ENCODE peak calls at places on chromosomes 6 and 20, in ten cellular contexts. One of them, this sample, is unnamed.

GRCh38 chr20:48866936-48867335 is 39.1 kb upstream of the PREX1 start:
- DNase-seq in Calu3: no peak
- DNase-seq in endothelial cell of umbilical vein: no peak
- DNase-seq in psoas muscle: no peak
- DNase-seq in tibial artery: no peak
- DNase-seq in pancreas: no peak
- DNase-seq in vagina: no peak
- DNase-seq in HepG2: no peak
- DNase-seq in GM10248: no peak
- DNase-seq in HFF-Myc: no peak
- DNase-seq in this sample: no peak

GRCh38 chr6:141484726-141485125 is 648.0 kb upstream of the GJE1 start:
- DNase-seq in psoas muscle: no peak
- DNase-seq in pancreas: no peak
- DNase-seq in vagina: no peak
- DNase-seq in GM10248: peak; percentile 22
- DNase-seq in endothelial cell of umbilical vein: no peak
- DNase-seq in HFF-Myc: no peak
- DNase-seq in tibial artery: no peak
- DNase-seq in Calu3: no peak
- DNase-seq in HepG2: peak; percentile 12
- DNase-seq in this sample: no peak

GRCh38 chr6:28776269-28777146 is 147.3 kb downstream of the TRIM27 start:
- DNase-seq in vagina: no peak
- DNase-seq in GM10248: no peak
- DNase-seq in psoas muscle: no peak
- DNase-seq in pancreas: no peak
- DNase-seq in HFF-Myc: no peak
- DNase-seq in endothelial cell of umbilical vein: no peak
- DNase-seq in Calu3: no peak
- DNase-seq in tibial artery: no peak
- DNase-seq in HepG2: no peak
- DNase-seq in this sample: no peak

GRCh38 chr6:5930968-5931367 is 75.8 kb downstream of the NRN1 start:
- DNase-seq in GM10248: no peak
- DNase-seq in tibial artery: no peak
- DNase-seq in pancreas: no peak
- DNase-seq in endothelial cell of umbilical vein: no peak
- DNase-seq in HepG2: no peak
- DNase-seq in Calu3: no peak
- DNase-seq in vagina: no peak
- DNase-seq in psoas muscle: no peak
- DNase-seq in HFF-Myc: no peak
- DNase-seq in this sample: no peak

GRCh38 chr6:122947355-122947754 is 48.7 kb upstream of the CLVS2 start:
- DNase-seq in HepG2: no peak
- DNase-seq in vagina: no peak
- DNase-seq in psoas muscle: no peak
- DNase-seq in pancreas: no peak
- DNase-seq in HFF-Myc: no peak
- DNase-seq in endothelial cell of umbilical vein: peak; percentile 2
- DNase-seq in GM10248: peak; percentile 10
- DNase-seq in tibial artery: no peak
- DNase-seq in Calu3: peak; percentile 43
- DNase-seq in this sample: no peak

GRCh38 chr6:141562181-141562800 is 570.4 kb upstream of the GJE1 start:
- DNase-seq in Calu3: peak; percentile 21
- DNase-seq in vagina: no peak
- DNase-seq in HFF-Myc: no peak
- DNase-seq in GM10248: no peak
- DNase-seq in HepG2: no peak
- DNase-seq in psoas muscle: peak; percentile 55
- DNase-seq in tibial artery: no peak
- DNase-seq in endothelial cell of umbilical vein: peak; percentile 75
- DNase-seq in pancreas: no peak
- DNase-seq in this sample: no peak

GRCh38 chr6:135176464-135176863 is 4.6 kb upstream of the MYB start:
- DNase-seq in pancreas: no peak
- DNase-seq in tibial artery: no peak
- DNase-seq in HFF-Myc: no peak
- DNase-seq in Calu3: no peak
- DNase-seq in psoas muscle: no peak
- DNase-seq in endothelial cell of umbilical vein: no peak
- DNase-seq in vagina: no peak
- DNase-seq in HepG2: no peak
- DNase-seq in GM10248: no peak
- DNase-seq in this sample: no peak

GRCh38 chr20:63230800-63231268 is 4.9 kb upstream of the BIRC7 start:
- DNase-seq in Calu3: no peak
- DNase-seq in GM10248: no peak
- DNase-seq in psoas muscle: peak; percentile 65
- DNase-seq in HFF-Myc: no peak
- DNase-seq in vagina: no peak
- DNase-seq in HepG2: peak; percentile 79
- DNase-seq in pancreas: peak; percentile 87
- DNase-seq in tibial artery: peak; percentile 47
- DNase-seq in endothelial cell of umbilical vein: peak; percentile 54
- DNase-seq in this sample: no peak

GRCh38 chr20:58133020-58133419 is 95.4 kb downstream of the ANKRD60 start:
- DNase-seq in psoas muscle: no peak
- DNase-seq in HepG2: no peak
- DNase-seq in tibial artery: no peak
- DNase-seq in endothelial cell of umbilical vein: no peak
- DNase-seq in pancreas: no peak
- DNase-seq in HFF-Myc: no peak
- DNase-seq in GM10248: no peak
- DNase-seq in Calu3: no peak
- DNase-seq in vagina: peak; percentile 58
- DNase-seq in this sample: no peak

GRCh38 chr20:17505664-17506517 is 25.3 kb downstream of the BFSP1 start:
- DNase-seq in GM10248: no peak
- DNase-seq in vagina: no peak
- DNase-seq in pancreas: peak; percentile 62
- DNase-seq in tibial artery: no peak
- DNase-seq in Calu3: no peak
- DNase-seq in HFF-Myc: no peak
- DNase-seq in endothelial cell of umbilical vein: no peak
- DNase-seq in psoas muscle: no peak
- DNase-seq in HepG2: peak; percentile 21
- DNase-seq in this sample: no peak

GRCh38 chr20:38460040-38460623 is 12.5 kb upstream of the RALGAPB start:
- DNase-seq in HepG2: peak; percentile 92
- DNase-seq in psoas muscle: no peak
- DNase-seq in tibial artery: no peak
- DNase-seq in endothelial cell of umbilical vein: peak; percentile 87
- DNase-seq in pancreas: no peak
- DNase-seq in GM10248: no peak
- DNase-seq in vagina: no peak
- DNase-seq in Calu3: peak; percentile 85
- DNase-seq in HFF-Myc: peak; percentile 82
- DNase-seq in this sample: no peak

GRCh38 chr20:3707508-3707899 is 4.9 kb downstream of the SIGLEC1 start:
- DNase-seq in Calu3: no peak
- DNase-seq in pancreas: no peak
- DNase-seq in psoas muscle: peak; percentile 6
- DNase-seq in endothelial cell of umbilical vein: no peak
- DNase-seq in GM10248: no peak
- DNase-seq in vagina: no peak
- DNase-seq in HepG2: no peak
- DNase-seq in tibial artery: no peak
- DNase-seq in HFF-Myc: no peak
- DNase-seq in this sample: no peak

GRCh38 chr6:18823782-18824386 is 436.7 kb downstream of the RNF144B start:
- DNase-seq in endothelial cell of umbilical vein: peak; percentile 7
- DNase-seq in HFF-Myc: peak; percentile 14
- DNase-seq in GM10248: no peak
- DNase-seq in psoas muscle: no peak
- DNase-seq in pancreas: no peak
- DNase-seq in HepG2: peak; percentile 33
- DNase-seq in vagina: no peak
- DNase-seq in tibial artery: no peak
- DNase-seq in Calu3: peak; percentile 16
- DNase-seq in this sample: no peak

GRCh38 chr6:139250296-139251274 is 41.2 kb downstream of the TXLNB start:
- DNase-seq in endothelial cell of umbilical vein: peak; percentile 60
- DNase-seq in vagina: no peak
- DNase-seq in Calu3: peak; percentile 49
- DNase-seq in tibial artery: peak; percentile 60
- DNase-seq in HFF-Myc: peak; percentile 21
- DNase-seq in psoas muscle: peak; percentile 67
- DNase-seq in HepG2: peak; percentile 58
- DNase-seq in pancreas: no peak
- DNase-seq in GM10248: peak; percentile 69
- DNase-seq in this sample: peak; percentile 32

GRCh38 chr6:121260651-121261102 is 73.6 kb downstream of the TBC1D32 start:
- DNase-seq in HFF-Myc: no peak
- DNase-seq in vagina: no peak
- DNase-seq in HepG2: no peak
- DNase-seq in psoas muscle: peak; percentile 65
- DNase-seq in endothelial cell of umbilical vein: peak; percentile 26
- DNase-seq in GM10248: no peak
- DNase-seq in tibial artery: no peak
- DNase-seq in pancreas: no peak
- DNase-seq in Calu3: no peak
- DNase-seq in this sample: no peak

GRCh38 chr6:122803056-122803695 is 14.1 kb downstream of the SMPDL3A start:
- DNase-seq in psoas muscle: no peak
- DNase-seq in HFF-Myc: no peak
- DNase-seq in vagina: no peak
- DNase-seq in pancreas: no peak
- DNase-seq in endothelial cell of umbilical vein: no peak
- DNase-seq in HepG2: no peak
- DNase-seq in Calu3: no peak
- DNase-seq in tibial artery: no peak
- DNase-seq in GM10248: no peak
- DNase-seq in this sample: no peak

GRCh38 chr6:15663057-15663638 is 320 bp upstream of the DTNBP1 start:
- DNase-seq in tibial artery: peak; percentile 80
- DNase-seq in psoas muscle: no peak
- DNase-seq in HepG2: no peak
- DNase-seq in vagina: no peak
- DNase-seq in GM10248: peak; percentile 92
- DNase-seq in endothelial cell of umbilical vein: peak; percentile 79
- DNase-seq in HFF-Myc: peak; percentile 7
- DNase-seq in pancreas: no peak
- DNase-seq in Calu3: peak; percentile 82
- DNase-seq in this sample: no peak

GRCh38 chr6:157821342-157822033 is 1.6 kb upstream of the SNX9 start:
- DNase-seq in vagina: no peak
- DNase-seq in tibial artery: no peak
- DNase-seq in endothelial cell of umbilical vein: peak; percentile 31
- DNase-seq in GM10248: no peak
- DNase-seq in pancreas: no peak
- DNase-seq in psoas muscle: no peak
- DNase-seq in HFF-Myc: no peak
- DNase-seq in HepG2: no peak
- DNase-seq in Calu3: no peak
- DNase-seq in this sample: no peak

GRCh38 chr6:157825243-157825904 is 2.3 kb downstream of the SNX9 start:
- DNase-seq in GM10248: no peak
- DNase-seq in HepG2: peak; percentile 28
- DNase-seq in vagina: no peak
- DNase-seq in pancreas: no peak
- DNase-seq in HFF-Myc: no peak
- DNase-seq in Calu3: no peak
- DNase-seq in tibial artery: no peak
- DNase-seq in endothelial cell of umbilical vein: peak; percentile 95
- DNase-seq in psoas muscle: no peak
- DNase-seq in this sample: no peak

GRCh38 chr6:157822221-157823000 is 635 bp upstream of the SNX9 start:
- DNase-seq in pancreas: peak; percentile 76
- DNase-seq in HepG2: no peak
- DNase-seq in tibial artery: no peak
- DNase-seq in GM10248: no peak
- DNase-seq in Calu3: no peak
- DNase-seq in vagina: peak; percentile 85
- DNase-seq in psoas muscle: peak; percentile 68
- DNase-seq in HFF-Myc: no peak
- DNase-seq in endothelial cell of umbilical vein: peak; percentile 24
- DNase-seq in this sample: no peak

GRCh38 chr6:157823001-157823522 is at the start of gene SNX9:
- DNase-seq in vagina: peak; percentile 54
- DNase-seq in psoas muscle: peak; percentile 91
- DNase-seq in tibial artery: peak; percentile 76
- DNase-seq in GM10248: peak; percentile 74
- DNase-seq in Calu3: peak; percentile 69
- DNase-seq in HepG2: peak; percentile 54
- DNase-seq in endothelial cell of umbilical vein: peak; percentile 65
- DNase-seq in HFF-Myc: no peak
- DNase-seq in pancreas: peak; percentile 91
- DNase-seq in this sample: peak; percentile 70

GRCh38 chr6:157823523-157824370 is 701 bp downstream of the SNX9 start:
- DNase-seq in vagina: peak; percentile 88
- DNase-seq in HepG2: peak; percentile 67
- DNase-seq in GM10248: peak; percentile 67
- DNase-seq in psoas muscle: peak; percentile 66
- DNase-seq in tibial artery: peak; percentile 67
- DNase-seq in endothelial cell of umbilical vein: peak; percentile 92
- DNase-seq in pancreas: peak; percentile 78
- DNase-seq in HFF-Myc: no peak
- DNase-seq in Calu3: peak; percentile 20
- DNase-seq in this sample: peak; percentile 68
- TF ChIP-seq CTCF in vagina: no peak
- TF ChIP-seq CTCF in HepG2: no peak
- TF ChIP-seq CTCF in GM10248: no peak
- TF ChIP-seq CTCF in psoas muscle: peak; percentile 22
- TF ChIP-seq CTCF in tibial artery: no peak
- TF ChIP-seq CTCF in endothelial cell of umbilical vein: no peak
- TF ChIP-seq CTCF in pancreas: no peak
- TF ChIP-seq CTCF in HFF-Myc: no peak
- TF ChIP-seq CTCF in Calu3: no peak
- TF ChIP-seq CTCF in this sample: no peak

GRCh38 chr6:167945937-167946485 is 51.5 kb upstream of the KIF25 start:
- DNase-seq in HFF-Myc: no peak
- DNase-seq in endothelial cell of umbilical vein: no peak
- DNase-seq in psoas muscle: no peak
- DNase-seq in vagina: no peak
- DNase-seq in tibial artery: no peak
- DNase-seq in Calu3: no peak
- DNase-seq in HepG2: no peak
- DNase-seq in pancreas: no peak
- DNase-seq in GM10248: no peak
- DNase-seq in this sample: no peak
- TF ChIP-seq CTCF in HFF-Myc: no peak
- TF ChIP-seq CTCF in endothelial cell of umbilical vein: no peak
- TF ChIP-seq CTCF in psoas muscle: no peak
- TF ChIP-seq CTCF in vagina: no peak
- TF ChIP-seq CTCF in tibial artery: no peak
- TF ChIP-seq CTCF in Calu3: no peak
- TF ChIP-seq CTCF in HepG2: no peak
- TF ChIP-seq CTCF in pancreas: no peak
- TF ChIP-seq CTCF in GM10248: no peak
- TF ChIP-seq CTCF in this sample: no peak

GRCh38 chr6:38871745-38872568 is 156.8 kb downstream of the DNAH8 start:
- DNase-seq in HFF-Myc: peak; percentile 36
- DNase-seq in GM10248: peak; percentile 41
- DNase-seq in endothelial cell of umbilical vein: peak; percentile 67
- DNase-seq in psoas muscle: no peak
- DNase-seq in HepG2: peak; percentile 41
- DNase-seq in pancreas: no peak
- DNase-seq in Calu3: peak; percentile 74
- DNase-seq in vagina: no peak
- DNase-seq in tibial artery: peak; percentile 24
- DNase-seq in this sample: no peak
- TF ChIP-seq CTCF in HFF-Myc: peak; percentile 97
- TF ChIP-seq CTCF in GM10248: peak; percentile 91
- TF ChIP-seq CTCF in endothelial cell of umbilical vein: peak; percentile 87
- TF ChIP-seq CTCF in psoas muscle: peak; percentile 80
- TF ChIP-seq CTCF in HepG2: peak; percentile 92
- TF ChIP-seq CTCF in pancreas: peak; percentile 71
- TF ChIP-seq CTCF in Calu3: peak; percentile 91
- TF ChIP-seq CTCF in vagina: peak; percentile 53
- TF ChIP-seq CTCF in tibial artery: peak; percentile 61
- TF ChIP-seq CTCF in this sample: peak; percentile 79

GRCh38 chr20:617934-618690 is 8.0 kb upstream of the TCF15 start:
- DNase-seq in tibial artery: no peak
- DNase-seq in endothelial cell of umbilical vein: no peak
- DNase-seq in Calu3: no peak
- DNase-seq in psoas muscle: no peak
- DNase-seq in GM10248: no peak
- DNase-seq in vagina: no peak
- DNase-seq in pancreas: no peak
- DNase-seq in HFF-Myc: no peak
- DNase-seq in HepG2: no peak
- DNase-seq in this sample: no peak
- TF ChIP-seq CTCF in tibial artery: no peak
- TF ChIP-seq CTCF in endothelial cell of umbilical vein: no peak
- TF ChIP-seq CTCF in Calu3: no peak
- TF ChIP-seq CTCF in psoas muscle: no peak
- TF ChIP-seq CTCF in GM10248: no peak
- TF ChIP-seq CTCF in vagina: no peak
- TF ChIP-seq CTCF in pancreas: no peak
- TF ChIP-seq CTCF in HFF-Myc: no peak
- TF ChIP-seq CTCF in HepG2: no peak
- TF ChIP-seq CTCF in this sample: no peak

This sample was measured in activated B cell treated with CpG ODN at 0.5 μM for 24 hours.